ENCODE peak calls at places on chromosome 16, in six cellular contexts. O, K, M, D, I and W are unnamed samples.

GRCh38 chr16:78183886-78184553 is 84.6 kb downstream of the WWOX start:
- DNase-seq in K (no peak), O (no peak), I (no peak), M (no peak), D (no peak), W (no peak)

GRCh38 chr16:11354407-11354732 is 9.1 kb downstream of the RMI2 start:
- DNase-seq in D (peak; percentile 66), M (no peak), K (no peak), I (no peak), O (no peak), W (no peak)

GRCh38 chr16:57204675-57205074 is 18.5 kb downstream of the RSPRY1 start:
- DNase-seq in I (no peak), M (no peak), D (no peak), K (no peak), O (no peak), W (no peak)

GRCh38 chr16:48526058-48526957 is 83.7 kb downstream of the N4BP1 start:
- DNase-seq in K (no peak), O (no peak), I (no peak), M (peak; percentile 50), D (peak; percentile 58), W (no peak)

GRCh38 chr16:11783319-11784047 is 13.6 kb downstream of the ZC3H7A start:
- DNase-seq in K (no peak), I (no peak), D (peak; percentile 47), O (no peak), M (no peak), W (no peak)

GRCh38 chr16:83348991-83349390 is 458.8 kb upstream of the HSBP1 start:
- DNase-seq in D (no peak), M (no peak), O (no peak), I (no peak), K (no peak), W (no peak)

GRCh38 chr16:66536525-66536924 is 13.4 kb downstream of the TK2 start:
- DNase-seq in D (no peak), I (no peak), O (no peak), M (no peak), K (no peak), W (no peak)

GRCh38 chr16:58723109-58723508 is 11.0 kb downstream of the GOT2 start:
- DNase-seq in M (no peak), O (no peak), I (no peak), K (no peak), D (no peak), W (no peak)

GRCh38 chr16:86044881-86045600 is 146.1 kb downstream of the IRF8 start:
- DNase-seq in K (no peak), D (peak; percentile 10), I (no peak), O (no peak), M (no peak), W (no peak)

GRCh38 chr16:50165473-50165872 is 12.4 kb downstream of the TENT4B start:
- DNase-seq in K (no peak), D (no peak), I (no peak), O (no peak), M (no peak), W (no peak)

GRCh38 chr16:24771132-24771778 is 41.8 kb downstream of the TNRC6A start:
- DNase-seq in I (no peak), M (no peak), K (no peak), O (peak; percentile 59), D (no peak), W (peak; percentile 9)

GRCh38 chr16:46627746-46628145 is 6.6 kb upstream of the SHCBP1 start:
- DNase-seq in I (no peak), D (no peak), M (no peak), K (no peak), O (no peak), W (no peak)

GRCh38 chr16:80023865-80024264 is 423.3 kb upstream of the MAF start:
- DNase-seq in O (peak; percentile 84), M (no peak), I (no peak), D (no peak), K (no peak), W (peak; percentile 20)

GRCh38 chr16:11131706-11132105 is 124.3 kb downstream of the SOCS1 start:
- DNase-seq in D (no peak), I (peak; percentile 53), K (no peak), M (peak; percentile 72), O (no peak), W (no peak)

GRCh38 chr16:54632322-54632721 is 298.3 kb upstream of the IRX5 start:
- DNase-seq in M (no peak), K (no peak), I (no peak), O (no peak), D (no peak), W (no peak)

DNA sequence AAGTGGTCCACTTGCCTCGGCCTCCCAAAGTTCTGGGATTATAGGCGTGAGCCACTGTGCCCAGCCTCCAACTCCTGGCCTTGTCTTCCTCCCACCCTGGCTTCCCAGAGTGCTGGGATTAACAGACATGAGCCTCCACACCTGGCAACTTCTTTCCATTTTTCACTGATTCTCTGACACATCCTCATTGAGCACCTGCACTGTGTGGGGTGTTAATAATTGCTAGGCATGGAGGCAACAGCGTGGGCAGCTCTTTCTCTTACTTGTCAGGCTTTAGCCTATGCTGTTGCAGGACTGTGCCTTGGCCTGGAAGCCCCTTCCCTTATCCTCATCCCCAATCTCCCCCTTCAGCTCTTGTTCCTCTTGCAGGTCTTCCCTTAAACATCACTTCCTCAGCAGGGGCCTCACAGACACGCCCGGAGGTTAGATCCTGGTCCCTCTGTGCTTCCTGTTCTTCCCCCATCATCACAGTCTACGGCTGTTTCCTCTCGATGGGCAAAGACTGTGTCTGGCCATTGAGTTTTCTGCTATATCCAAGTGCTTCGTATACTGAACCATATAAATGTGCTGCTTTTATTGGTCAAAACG is 7.9 kb downstream of the QPRT start:
- DNase-seq in M (no peak), O (no peak), K (no peak), I (no peak), D (no peak), W (no peak)
- H3K4me3 ChIP-seq in M (no peak overlapping the region), O (no peak overlapping the region), K (no peak overlapping the region), I (no peak overlapping the region), D (no peak overlapping the region), W (no peak overlapping the region)

GRCh38 chr16:3519581-3519980 is 18.8 kb downstream of the CLUAP1 start:
- DNase-seq in K (no peak), I (no peak), M (no peak), O (no peak), D (no peak), W (no peak)

GRCh38 chr16:3520861-3521260 is 20.1 kb downstream of the CLUAP1 start:
- DNase-seq in K (no peak), M (peak; percentile 52), D (no peak), O (no peak), I (no peak), W (no peak)

GRCh38 chr16:3518292-3518982 is 17.6 kb downstream of the CLUAP1 start:
- DNase-seq in D (no peak), K (no peak), O (no peak), I (no peak), M (no peak), W (no peak)

GRCh38 chr16:3518983-3519343 is 18.2 kb downstream of the CLUAP1 start:
- DNase-seq in M (peak; percentile 29), I (no peak), K (no peak), O (no peak), D (no peak), W (no peak)

DNA sequence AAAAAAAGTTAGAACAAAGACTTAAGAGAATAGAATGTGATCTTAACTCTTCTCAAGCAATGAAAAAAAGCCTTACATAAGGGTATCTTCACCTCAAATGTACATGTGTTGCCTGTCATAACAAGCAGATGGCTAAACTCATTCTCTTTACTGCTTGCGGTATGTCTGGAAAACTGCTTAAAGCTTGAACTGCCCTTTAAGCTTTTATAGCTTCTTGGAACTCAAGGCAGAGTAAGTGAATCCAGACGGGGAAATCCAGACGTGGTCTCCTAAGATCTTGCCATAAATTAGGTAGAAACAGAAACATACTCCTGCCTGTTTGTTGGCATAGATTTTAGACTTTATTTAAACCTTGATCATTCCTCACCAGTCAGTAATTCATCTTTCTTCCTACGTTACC is 19.6 kb downstream of the CLUAP1 start:
- DNase-seq in I (no peak), O (no peak), M (no peak), K (no peak), D (no peak), W (peak; percentile 38)
- H3K4me3 ChIP-seq in I (no peak overlapping the region), O (no peak overlapping the region), M (no peak overlapping the region), K (no peak overlapping the region), D (no peak overlapping the region), W (no peak overlapping the region)

GRCh38 chr16:27462200-27462845 is 60.3 kb downstream of the IL21R start:
- DNase-seq in K (peak; percentile 58), D (no peak), M (no peak), I (no peak), O (no peak), W (no peak)

GRCh38 chr16:27460213-27460612 is 58.2 kb downstream of the IL21R start:
- DNase-seq in O (no peak), K (peak; percentile 52), M (no peak), I (no peak), D (no peak), W (no peak)

GRCh38 chr16:27460663-27461482 is 58.9 kb downstream of the IL21R start:
- DNase-seq in O (no peak), D (no peak), I (no peak), K (peak; percentile 83), M (no peak), W (no peak)

GRCh38 chr16:27462846-27463682 is 61.1 kb downstream of the IL21R start:
- DNase-seq in M (no peak), O (no peak), I (no peak), K (peak; percentile 44), D (no peak), W (no peak)

DNA sequence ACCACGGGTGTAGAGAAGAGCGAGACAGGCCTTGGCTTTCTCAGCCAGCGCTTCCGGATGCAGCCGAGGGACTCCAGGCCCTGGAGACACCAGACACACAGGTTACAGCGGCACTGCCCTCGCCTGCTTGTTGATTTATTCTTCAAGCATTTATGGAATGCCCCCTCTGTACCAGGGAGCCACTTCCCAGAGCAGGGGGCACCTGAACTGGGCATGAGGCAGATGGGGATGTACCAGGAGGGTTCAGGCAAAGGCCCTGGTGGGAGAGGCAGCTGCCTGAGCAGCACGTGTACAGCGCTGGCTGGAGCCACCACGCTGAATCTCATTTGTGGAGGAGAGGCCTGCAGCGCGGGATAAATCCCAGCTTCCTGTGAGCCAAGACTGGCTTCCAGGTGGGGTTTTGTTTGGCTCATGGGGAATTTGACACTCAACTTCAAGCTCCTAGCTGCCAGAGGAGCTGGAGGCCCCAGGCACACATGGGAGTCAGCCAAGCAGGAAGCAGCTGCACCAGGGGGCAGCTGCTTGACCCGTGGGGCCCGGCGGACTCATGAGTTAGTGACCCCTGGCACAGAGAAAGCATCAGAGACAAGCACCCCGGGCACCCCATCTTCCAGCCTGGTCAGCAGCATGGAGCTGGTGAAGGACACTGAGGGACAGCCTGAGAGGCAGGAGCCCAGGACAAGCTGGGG is 59.7 kb downstream of the IL21R start:
- DNase-seq in O (no peak), I (no peak), M (no peak), K (peak; percentile 66), D (no peak), W (peak; percentile 21)
- H3K4me3 ChIP-seq in O (no peak overlapping the region), I (no peak overlapping the region), M (no peak overlapping the region), K (no peak overlapping the region), D (no peak overlapping the region), W (no peak overlapping the region)

DNA sequence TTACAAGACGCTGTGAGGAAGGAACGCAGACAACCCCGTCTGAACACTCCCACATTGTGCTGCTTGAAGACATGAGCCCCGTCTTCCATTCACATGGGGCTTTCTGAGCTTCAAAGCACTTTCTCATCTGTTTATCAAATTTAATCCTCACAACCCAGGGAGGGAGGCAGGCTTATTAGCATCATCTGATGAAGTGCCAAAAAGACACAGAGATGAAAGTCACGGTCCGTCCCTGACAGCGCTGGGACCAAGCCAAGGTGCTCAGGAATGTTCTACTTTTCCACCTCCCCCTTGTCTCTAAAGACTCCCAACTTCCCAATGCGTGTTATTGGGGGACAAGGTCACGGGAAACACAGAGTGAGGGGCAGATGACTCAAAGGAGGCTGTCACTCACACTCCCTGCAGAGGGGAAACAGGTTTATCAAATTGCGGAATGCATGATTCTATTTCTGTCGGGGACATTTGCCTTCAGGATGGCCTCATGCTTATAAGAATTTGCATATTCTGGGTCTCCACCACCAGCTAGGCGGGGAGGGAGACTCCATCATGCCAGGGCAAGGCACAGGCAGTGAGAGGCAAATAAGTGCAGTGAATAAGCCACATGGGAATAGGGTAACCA is 10.7 kb downstream of the XYLT1 start:
- DNase-seq in K (no peak), D (peak; percentile 92), M (peak; percentile 29), O (no peak), I (peak; percentile 32), W (no peak)
- H3K4me3 ChIP-seq in K (no peak overlapping the region), D (peak overlapping the region; percentile 59), M (no peak overlapping the region), O (no peak overlapping the region), I (no peak overlapping the region), W (no peak overlapping the region)